ENCODE peak calls at places on chromosomes 2 and 18, in nine cellular contexts. P is H9, M is NCI-H1092 treated with DMSO at 0.1 percent for 48 hours, E is hippocampal formation, W is neural progenitor cell, I is astrocyte of the spinal cord, T is NCI-H774, O is CD14-positive monocyte, N is glutamatergic neuron. H is an unnamed sample.

GRCh38 chr18:73774836-73775509 is 372.7 kb downstream of the FBXO15 start:
- DNase-seq in P (peak), M (peak), E (no peak), W (peak), I (no peak), T (no peak), O (no peak), N (no peak), H (no peak)

GRCh38 chr18:23992119-23992940 is 22.2 kb upstream of the TTC39C start:
- DNase-seq in P (no peak), M (peak), E (no peak), W (no peak), I (peak), T (peak), O (no peak), N (no peak), H (peak)

GRCh38 chr2:29714333-29714732 is 207.1 kb downstream of the ALK start:
- DNase-seq in P (no peak), M (no peak), E (no peak), W (no peak), I (no peak), T (no peak), O (no peak), N (no peak), H (no peak)

GRCh38 chr2:136251777-136252477 is 134.0 kb upstream of the CXCR4 start:
- DNase-seq in P (no peak), M (no peak), E (no peak), W (no peak), I (no peak), T (no peak), O (no peak), N (no peak), H (no peak)

GRCh38 chr2:85356186-85356585 is 1.6 kb downstream of the ELMOD3 start:
- DNase-seq in P (no peak), M (no peak), E (no peak), W (no peak), I (no peak), T (no peak), O (no peak), N (no peak), H (no peak)

GRCh38 chr18:78542204-78542603 is 437.4 kb upstream of the SALL3 start:
- DNase-seq in P (no peak), M (no peak), E (no peak), W (no peak), I (no peak), T (peak), O (no peak), N (no peak), H (no peak)

GRCh38 chr2:26982102-26982742 is 11.8 kb downstream of the MAPRE3 start:
- DNase-seq in P (peak), M (peak), E (no peak), W (peak), I (peak), T (peak), O (peak), N (peak), H (peak)

GRCh38 chr2:234911271-234911670 is 40.5 kb upstream of the SH3BP4 start:
- DNase-seq in P (peak), M (no peak), E (no peak), W (no peak), I (peak), T (no peak), O (no peak), N (no peak), H (no peak)

GRCh38 chr2:208280933-208281332 is 14.9 kb downstream of the PIKFYVE start:
- DNase-seq in P (no peak), M (no peak), E (no peak), W (no peak), I (peak), T (no peak), O (no peak), N (no peak), H (no peak)

GRCh38 chr2:240355001-240355891 is 80.2 kb upstream of the GPC1 start:
- DNase-seq in P (no peak), M (no peak), E (no peak), W (no peak), I (peak), T (no peak), O (peak), N (peak), H (no peak)

GRCh38 chr2:124580263-124580662 is 555.2 kb downstream of the CNTNAP5 start:
- DNase-seq in P (no peak), M (no peak), E (no peak), W (no peak), I (no peak), T (no peak), O (no peak), N (no peak), H (no peak)

GRCh38 chr2:233711312-233712008 is 1.2 kb upstream of the UGT1A5 start:
- DNase-seq in P (peak), M (peak), E (no peak), W (peak), I (peak), T (peak), O (no peak), N (peak), H (no peak)

GRCh38 chr2:24083567-24084385 is 858 bp downstream of the TP53I3 start:
- DNase-seq in P (peak), M (peak), E (no peak), W (peak), I (peak), T (peak), O (no peak), N (peak), H (no peak)

GRCh38 chr18:54232485-54233227 is 8.2 kb upstream of the MBD2 start:
- DNase-seq in P (peak), M (no peak), E (no peak), W (peak), I (no peak), T (no peak), O (no peak), N (no peak), H (no peak)

GRCh38 chr2:2291500-2292260 is 39.4 kb downstream of the MYT1L start:
- DNase-seq in P (peak), M (no peak), E (no peak), W (peak), I (no peak), T (no peak), O (no peak), N (peak), H (no peak)

GRCh38 chr2:126329152-126329551 is 326.8 kb upstream of the GYPC start:
- DNase-seq in P (no peak), M (no peak), E (no peak), W (no peak), I (no peak), T (no peak), O (no peak), N (no peak), H (no peak)

GRCh38 chr2:11698009-11698922 is 28.3 kb upstream of the NTSR2 start:
- DNase-seq in P (no peak), M (no peak), E (no peak), W (no peak), I (peak), T (no peak), O (no peak), N (peak), H (no peak)

GRCh38 chr18:48279312-48279711 is 129.9 kb downstream of the ZBTB7C start:
- DNase-seq in P (no peak), M (no peak), E (no peak), W (no peak), I (no peak), T (no peak), O (no peak), N (no peak), H (no peak)

GRCh38 chr2:37802106-37802791 is 122.8 kb upstream of the RMDN2 start:
- DNase-seq in P (no peak), M (peak), E (no peak), W (no peak), I (no peak), T (no peak), O (no peak), N (no peak), H (no peak)

GRCh38 chr2:189860161-189860560 is 75.9 kb downstream of the PMS1 start:
- DNase-seq in P (no peak), M (no peak), E (no peak), W (no peak), I (no peak), T (no peak), O (no peak), N (no peak), H (no peak)

GRCh38 chr2:217789003-217789735 is 213.6 kb downstream of the TNS1 start:
- DNase-seq in P (peak), M (peak), E (peak), W (peak), I (peak), T (peak), O (peak), N (peak), H (peak)

GRCh38 chr2:85935746-85936208 is 47.0 kb upstream of the ST3GAL5 start:
- DNase-seq in P (peak), M (no peak), E (no peak), W (peak), I (peak), T (no peak), O (no peak), N (no peak), H (no peak)

GRCh38 chr2:188623995-188624643 is 332.4 kb downstream of the GULP1 start:
- DNase-seq in P (no peak), M (no peak), E (no peak), W (no peak), I (peak), T (no peak), O (no peak), N (no peak), H (no peak)

GRCh38 chr18:49843131-49843530 is 29.8 kb upstream of the ACAA2 start:
- DNase-seq in P (no peak), M (no peak), E (no peak), W (no peak), I (no peak), T (no peak), O (no peak), N (no peak), H (no peak)

GRCh38 chr2:240707046-240707756 is 15.5 kb downstream of the AQP12A start:
- DNase-seq in P (no peak), M (no peak), E (no peak), W (no peak), I (no peak), T (no peak), O (no peak), N (peak), H (no peak)

GRCh38 chr2:163664610-163665009 is 71.2 kb downstream of the FIGN start:
- DNase-seq in P (no peak), M (no peak), E (no peak), W (no peak), I (peak), T (no peak), O (no peak), N (no peak), H (no peak)

GRCh38 chr2:109497447-109497846 is 116.3 kb downstream of the SEPTIN10 start:
- DNase-seq in P (no peak), M (no peak), E (peak), W (no peak), I (peak), T (no peak), O (no peak), N (no peak), H (no peak)

GRCh38 chr2:45890819-45891218 is 239.3 kb downstream of the PRKCE start:
- DNase-seq in P (no peak), M (no peak), E (no peak), W (no peak), I (no peak), T (no peak), O (no peak), N (no peak), H (no peak)

GRCh38 chr2:127422631-127423475 is 4.6 kb downstream of the PROC start:
- DNase-seq in P (peak), M (peak), E (no peak), W (peak), I (no peak), T (peak), O (peak), N (peak), H (no peak)

GRCh38 chr2:231680992-231681852 is 27.1 kb upstream of the PTMA start:
- DNase-seq in P (peak), M (no peak), E (peak), W (peak), I (peak), T (peak), O (no peak), N (peak), H (no peak)